ENCODE peak calls at places on chromosomes 5 and 9, in seven cellular contexts. H, O, K, L, G, C and F are unnamed samples.

GRCh38 chr9:28270156-28270555 is 696.9 kb upstream of the C9orf72 start:
- DNase-seq in G (no peak), K (no peak), O (peak), C (no peak), L (no peak), H (no peak), F (no peak)

GRCh38 chr9:98002808-98003207 is 19.7 kb downstream of the ANP32B start:
- DNase-seq in K (no peak), C (no peak), O (no peak), G (no peak), L (no peak), H (no peak), F (no peak)

GRCh38 chr9:71647094-71647591 is 121.2 kb downstream of the CEMIP2 start:
- DNase-seq in G (peak), L (peak), O (peak), K (no peak), C (no peak), H (no peak), F (peak)

GRCh38 chr9:18502546-18502945 is 28.6 kb downstream of the ADAMTSL1 start:
- DNase-seq in K (no peak), H (no peak), O (no peak), L (peak), C (no peak), G (no peak), F (peak)

GRCh38 chr5:56116599-56117131 is 116.5 kb downstream of the ANKRD55 start:
- DNase-seq in H (no peak), K (no peak), O (no peak), C (no peak), L (no peak), G (no peak), F (no peak)

GRCh38 chr9:13160051-13160450 is 119.4 kb downstream of the MPDZ start:
- DNase-seq in O (no peak), C (no peak), L (no peak), K (peak), H (no peak), G (no peak), F (no peak)

GRCh38 chr5:94064025-94064424 is 322.6 kb upstream of the POU5F2 start:
- DNase-seq in G (no peak), H (no peak), L (no peak), O (no peak), C (no peak), K (no peak), F (no peak)

GRCh38 chr5:123778641-123779040 is 266.7 kb downstream of the CSNK1G3 start:
- DNase-seq in G (no peak), O (no peak), K (no peak), C (no peak), H (no peak), L (no peak), F (no peak)

GRCh38 chr9:98365227-98365669 is 109.8 kb upstream of the TBC1D2 start:
- DNase-seq in C (no peak), O (peak), G (no peak), K (no peak), H (no peak), L (no peak), F (peak)

GRCh38 chr5:77129386-77129785 is 42.3 kb upstream of the ZBED3 start:
- DNase-seq in C (no peak), L (peak), O (peak), G (no peak), H (no peak), K (peak), F (peak)

GRCh38 chr5:169302046-169302445 is 1.1 kb upstream of the SLIT3 start:
- DNase-seq in K (no peak), H (no peak), O (no peak), C (no peak), L (no peak), G (no peak), F (no peak)

GRCh38 chr9:89597711-89598707 is 6.8 kb upstream of the GADD45G start:
- DNase-seq in O (peak), L (peak), H (peak), K (no peak), C (peak), G (no peak), F (peak)

GRCh38 chr5:14263700-14264099 is 120.6 kb downstream of the TRIO start:
- DNase-seq in O (no peak), G (no peak), K (peak), C (no peak), H (no peak), L (no peak), F (no peak)

GRCh38 chr9:37903581-37903830 is 421 bp downstream of the SLC25A51 start:
- DNase-seq in K (no peak), G (no peak), H (no peak), C (peak), O (peak), L (no peak), F (peak)

GRCh38 chr9:116247284-116247683 is 93.7 kb downstream of the PAPPA start:
- DNase-seq in G (no peak), K (no peak), L (no peak), C (no peak), H (no peak), O (no peak), F (no peak)